ENCODE peak calls at places on chromosomes 6 and 20, in six cellular contexts. U is Jurkat, Clone E6-1; X is HL-60; S is AG04449; K is LNCaP clone FGC; A is left ventricle myocardium inferior. I is an unnamed sample.

GRCh38 chr6:26311385-26312095 is 53.5 kb upstream of the BTN3A2 start:
- DNase-seq in U (peak), X (no peak), S (no peak), K (peak), A (no peak), I (peak)

GRCh38 chr6:39887692-39888450 is 46.4 kb downstream of the MOCS1 start:
- DNase-seq in U (no peak), X (no peak), S (peak), K (no peak), A (peak), I (peak)

GRCh38 chr6:106490030-106490429 is 129.5 kb downstream of the CRYBG1 start:
- DNase-seq in U (no peak), X (no peak), S (no peak), K (no peak), A (no peak), I (no peak)

GRCh38 chr6:64520050-64520449 is 884.4 kb downstream of the PHF3 start:
- DNase-seq in U (no peak), X (no peak), S (peak), K (no peak), A (no peak), I (peak)

GRCh38 chr6:101931766-101932165 is 538.3 kb downstream of the GRIK2 start:
- DNase-seq in U (no peak), X (no peak), S (no peak), K (no peak), A (no peak), I (no peak)

GRCh38 chr6:22057962-22058361 is 238.9 kb downstream of the PRL start:
- DNase-seq in U (no peak), X (no peak), S (no peak), K (no peak), A (no peak), I (no peak)

GRCh38 chr6:137051790-137052472 is 7.2 kb upstream of the IL20RA start:
- DNase-seq in U (no peak), X (no peak), S (no peak), K (no peak), A (no peak), I (peak)

GRCh38 chr20:46343358-46344357 is 35.4 kb upstream of the CDH22 start:
- DNase-seq in U (no peak), X (no peak), S (no peak), K (no peak), A (no peak), I (no peak)

GRCh38 chr6:52418606-52419005 is 1.5 kb upstream of the EFHC1 start:
- DNase-seq in U (peak), X (no peak), S (no peak), K (no peak), A (no peak), I (no peak)

GRCh38 chr6:81561731-81562130 is 190.8 kb downstream of the TENT5A start:
- DNase-seq in U (no peak), X (no peak), S (no peak), K (no peak), A (no peak), I (no peak)
- H3K4me3 ChIP-seq in U (no peak), X (no peak), S (no peak), K (no peak), A (peak), I (no peak)

DNA sequence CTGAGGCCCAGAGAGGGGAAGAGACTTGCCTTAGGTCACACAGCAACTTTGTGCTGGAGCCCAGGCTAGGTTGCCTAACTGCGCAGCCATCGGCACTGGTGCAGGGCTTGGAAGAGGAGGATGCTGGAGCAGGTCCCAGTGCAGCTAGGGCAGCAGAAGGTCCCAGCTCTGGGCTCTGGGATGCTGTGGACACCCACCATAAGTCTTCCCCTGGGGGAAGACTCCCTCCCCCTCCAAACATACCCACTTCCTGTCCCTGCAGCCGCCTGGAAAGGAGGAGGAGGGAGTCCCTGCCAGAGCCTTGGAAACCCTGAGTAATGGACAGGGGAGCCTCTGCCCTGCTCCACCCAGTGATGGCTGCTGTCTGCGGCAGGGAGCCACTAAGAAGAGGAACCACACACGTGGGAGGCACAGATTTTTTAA is 93.6 kb downstream of the NCR2 start:
- DNase-seq in U (no peak), X (peak), S (no peak), K (no peak), A (peak), I (peak)
- H3K4me3 ChIP-seq in U (no peak), X (no peak), S (no peak), K (no peak), A (peak), I (no peak)

DNA sequence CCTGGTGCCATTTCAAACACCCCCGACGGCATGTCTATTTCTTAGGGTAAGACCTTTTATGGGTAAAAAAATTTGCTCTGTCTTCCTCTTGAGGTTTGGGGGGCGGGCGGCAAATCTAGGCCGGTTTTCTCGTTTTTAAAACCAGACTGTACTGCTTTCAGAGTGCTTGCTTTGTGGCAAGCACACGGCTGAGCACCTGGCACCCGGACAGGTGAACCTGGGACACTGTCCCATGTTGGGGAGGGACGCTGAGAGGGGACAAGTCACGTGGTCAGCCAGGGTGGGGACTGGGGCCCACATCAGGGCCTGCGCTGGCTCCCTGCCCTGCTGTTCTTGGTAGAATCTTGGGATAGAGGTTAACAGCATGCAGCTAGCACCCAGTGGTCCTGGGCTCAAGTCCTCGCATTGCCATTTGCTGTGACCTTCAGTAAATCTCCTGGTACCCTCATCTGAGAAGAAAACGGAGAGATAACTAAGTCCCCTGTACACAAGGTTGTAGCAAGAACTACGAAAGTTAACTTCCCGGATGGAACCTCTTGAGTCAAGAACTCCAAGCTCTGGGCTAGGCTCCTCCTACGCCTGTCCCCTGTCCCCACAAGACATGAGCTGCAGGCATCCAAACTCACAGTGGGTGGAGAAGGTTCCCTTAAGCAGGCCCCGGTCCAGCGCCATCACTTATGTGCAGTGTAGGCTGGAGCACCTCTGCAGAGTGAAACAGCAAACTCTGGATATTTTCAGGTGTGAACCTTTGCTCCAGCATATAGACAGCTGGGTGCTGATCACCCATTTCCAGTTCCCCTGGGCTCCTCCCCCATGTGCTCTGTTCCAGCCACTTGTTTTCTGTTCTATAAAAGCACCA is 41.7 kb downstream of the PMEPA1 start:
- DNase-seq in U (no peak), X (no peak), S (no peak), K (no peak), A (no peak), I (no peak)
- H3K4me3 ChIP-seq in U (no peak), X (no peak), S (no peak), K (no peak), A (no peak), I (no peak)

DNA sequence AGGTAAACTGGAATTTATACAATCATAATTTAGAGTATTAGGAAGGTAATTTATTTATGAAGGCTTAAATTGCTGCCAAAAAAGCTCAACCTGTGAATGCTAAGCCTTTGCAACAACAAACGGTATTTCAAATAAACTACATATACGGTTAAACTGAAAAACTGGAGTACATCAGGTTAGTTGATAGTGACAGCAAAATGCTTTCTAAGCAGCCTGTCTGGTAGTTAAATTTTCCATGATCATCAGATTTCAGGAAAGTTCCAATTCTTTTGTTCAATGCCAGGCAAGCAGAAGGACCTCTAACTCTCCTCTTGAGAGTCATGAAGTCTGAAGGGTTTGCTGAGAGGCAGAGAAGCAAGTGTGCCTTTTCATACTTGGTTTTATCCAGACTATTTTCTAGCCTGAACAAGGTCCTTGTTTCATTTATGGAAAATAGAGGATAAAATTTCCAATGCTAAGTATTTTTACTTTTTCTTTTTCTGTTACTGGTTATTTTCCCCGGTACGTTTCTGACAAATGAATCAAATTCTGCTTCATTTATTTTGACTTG is 4.5 kb downstream of the FLRT3 start:
- DNase-seq in U (no peak), X (no peak), S (no peak), K (no peak), A (no peak), I (no peak)
- H3K4me3 ChIP-seq in U (no peak), X (no peak), S (no peak), K (no peak), A (no peak), I (no peak)

GRCh38 chr20:23988561-23988960 is at the start of gene GGTLC1:
- DNase-seq in U (no peak), X (no peak), S (no peak), K (no peak), A (no peak), I (no peak)
- H3K4me3 ChIP-seq in U (no peak), X (no peak), S (no peak), K (no peak), A (no peak), I (no peak)

DNA sequence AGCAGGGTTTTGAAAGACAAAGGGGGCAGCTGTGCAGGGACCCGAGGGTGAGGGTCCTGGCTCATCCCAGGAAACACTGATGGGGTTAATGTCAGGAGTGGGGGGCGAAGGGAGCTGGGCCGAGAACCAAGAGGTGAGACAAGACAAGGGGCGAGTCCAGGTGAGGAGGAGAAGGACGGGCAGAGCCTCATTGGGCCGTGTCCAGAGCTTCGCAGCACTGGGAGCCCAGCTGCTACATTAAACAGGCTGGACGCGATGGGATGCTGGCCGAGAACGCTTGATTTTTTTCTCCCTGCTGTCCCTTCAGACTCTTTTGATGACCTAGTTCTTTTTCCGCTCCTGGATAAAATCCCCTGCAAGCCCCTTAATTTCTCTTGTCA is 172.8 kb upstream of the SNX9 start:
- DNase-seq in U (no peak), X (no peak), S (no peak), K (no peak), A (peak), I (no peak)
- H3K4me3 ChIP-seq in U (no peak), X (no peak), S (no peak), K (no peak), A (peak), I (no peak)

I was measured in brain microvascular endothelial cell.